ENCODE peak calls at places on chromosome 14, in ten cellular contexts. K is heart left ventricle, M is uterus, V is tibial nerve, B is right lobe of liver, N is body of pancreas, J is testis, T is suprapubic skin, F is HepG2, S is ovary. X is an unnamed sample.

GRCh38 chr14:77869350-77869749 is 69.4 kb downstream of the ADCK1 start:
- DNase-seq in F (no peak), J (no peak), M (no peak), K (no peak), S (no peak), V (no peak), B (no peak), N (no peak), T (no peak), X (no peak)

GRCh38 chr14:55514819-55515470 is 65.1 kb upstream of the KTN1 start:
- DNase-seq in J (no peak), B (no peak), F (no peak), N (no peak), T (no peak), K (no peak), S (no peak), V (no peak), M (no peak), X (no peak)

GRCh38 chr14:103021817-103022668 is 35.3 kb downstream of the CDC42BPB start:
- DNase-seq in K (no peak), S (no peak), F (no peak), N (peak; percentile 19), B (no peak), V (no peak), M (no peak), J (no peak), T (no peak), X (no peak)

GRCh38 chr14:71165121-71165574 is 257.9 kb downstream of the PCNX1 start:
- DNase-seq in J (peak; percentile 39), N (no peak), V (no peak), S (no peak), B (no peak), T (no peak), F (no peak), K (no peak), M (no peak), X (no peak)

GRCh38 chr14:89188492-89188891 is 228.5 kb downstream of the FOXN3 start:
- DNase-seq in J (no peak), K (no peak), M (no peak), B (no peak), V (no peak), F (no peak), N (no peak), T (no peak), S (no peak), X (no peak)

GRCh38 chr14:94119071-94119470 is 8.5 kb downstream of the IFI27 start:
- DNase-seq in V (no peak), T (peak; percentile 24), M (peak; percentile 5), J (no peak), B (peak; percentile 17), F (no peak), S (no peak), K (no peak), N (no peak), X (no peak)

GRCh38 chr14:67622675-67623074 is 3.0 kb downstream of the ARG2 start:
- DNase-seq in T (no peak), M (peak; percentile 56), S (no peak), K (no peak), J (peak; percentile 33), V (no peak), N (peak; percentile 13), F (peak; percentile 85), B (no peak), X (no peak)

GRCh38 chr14:54420478-54421116 is 20.6 kb downstream of the CNIH1 start:
- DNase-seq in B (no peak), N (peak; percentile 42), T (no peak), V (no peak), M (no peak), K (no peak), J (peak; percentile 43), F (peak; percentile 46), S (no peak), X (no peak)

GRCh38 chr14:20035938-20036337 is at the start of gene OR4K13:
- DNase-seq in V (no peak), J (no peak), K (no peak), B (no peak), T (no peak), M (no peak), F (no peak), N (no peak), S (no peak), X (no peak)

GRCh38 chr14:50303744-50304471 is 8.1 kb downstream of the L2HGDH start:
- DNase-seq in B (peak; percentile 87), J (no peak), T (no peak), S (no peak), V (no peak), K (peak; percentile 25), N (peak; percentile 67), M (no peak), F (peak; percentile 93), X (no peak)

GRCh38 chr14:103856105-103856504 is 8.7 kb upstream of the PPP1R13B start:
- DNase-seq in K (no peak), V (no peak), B (no peak), S (no peak), M (no peak), N (no peak), F (no peak), T (no peak), J (no peak), X (no peak)

GRCh38 chr14:100629098-100629497 is 41.9 kb upstream of the BEGAIN start:
- DNase-seq in N (no peak), J (no peak), F (no peak), T (no peak), M (no peak), B (no peak), V (no peak), S (no peak), K (no peak), X (no peak)

GRCh38 chr14:43621282-43621681 is 885.8 kb downstream of the FSCB start:
- DNase-seq in N (no peak), B (no peak), V (no peak), J (no peak), M (no peak), K (no peak), F (no peak), T (no peak), S (no peak), X (no peak)

GRCh38 chr14:80567905-80568512 is 356.7 kb upstream of the DIO2 start:
- DNase-seq in S (no peak), K (no peak), V (no peak), M (no peak), B (no peak), N (no peak), J (no peak), F (no peak), T (no peak), X (no peak)

GRCh38 chr14:69138189-69138535 is 14.8 kb downstream of the DCAF5 start:
- DNase-seq in F (no peak), J (no peak), N (no peak), T (no peak), S (no peak), M (no peak), K (no peak), B (no peak), V (no peak), X (no peak)

GRCh38 chr14:85093631-85094330 is 436.2 kb upstream of the FLRT2 start:
- DNase-seq in S (no peak), J (no peak), T (no peak), M (no peak), F (no peak), V (no peak), N (no peak), B (no peak), K (no peak), X (no peak)

GRCh38 chr14:33291529-33292104 is 352.9 kb downstream of the NPAS3 start:
- DNase-seq in N (no peak), S (no peak), V (no peak), F (no peak), K (no peak), B (no peak), M (no peak), T (no peak), J (no peak), X (no peak)
- TF ChIP-seq POLR2A in N (no peak), S (no peak), V (no peak), F (no peak), K (no peak), B (no peak), M (no peak), T (no peak), J (no peak), X (no peak)

GRCh38 chr14:36052681-36053080 is 123.8 kb downstream of the PTCSC3 start:
- DNase-seq in M (no peak), S (no peak), B (no peak), V (no peak), N (no peak), F (no peak), K (no peak), T (no peak), J (no peak), X (peak; percentile 17)
- H3K4me3 ChIP-seq in M (no peak overlapping the region), S (no peak overlapping the region), B (no peak overlapping the region), V (no peak overlapping the region), N (no peak overlapping the region), F (no peak overlapping the region), K (no peak overlapping the region), T (no peak overlapping the region), J (no peak overlapping the region), X (no peak overlapping the region)

DNA sequence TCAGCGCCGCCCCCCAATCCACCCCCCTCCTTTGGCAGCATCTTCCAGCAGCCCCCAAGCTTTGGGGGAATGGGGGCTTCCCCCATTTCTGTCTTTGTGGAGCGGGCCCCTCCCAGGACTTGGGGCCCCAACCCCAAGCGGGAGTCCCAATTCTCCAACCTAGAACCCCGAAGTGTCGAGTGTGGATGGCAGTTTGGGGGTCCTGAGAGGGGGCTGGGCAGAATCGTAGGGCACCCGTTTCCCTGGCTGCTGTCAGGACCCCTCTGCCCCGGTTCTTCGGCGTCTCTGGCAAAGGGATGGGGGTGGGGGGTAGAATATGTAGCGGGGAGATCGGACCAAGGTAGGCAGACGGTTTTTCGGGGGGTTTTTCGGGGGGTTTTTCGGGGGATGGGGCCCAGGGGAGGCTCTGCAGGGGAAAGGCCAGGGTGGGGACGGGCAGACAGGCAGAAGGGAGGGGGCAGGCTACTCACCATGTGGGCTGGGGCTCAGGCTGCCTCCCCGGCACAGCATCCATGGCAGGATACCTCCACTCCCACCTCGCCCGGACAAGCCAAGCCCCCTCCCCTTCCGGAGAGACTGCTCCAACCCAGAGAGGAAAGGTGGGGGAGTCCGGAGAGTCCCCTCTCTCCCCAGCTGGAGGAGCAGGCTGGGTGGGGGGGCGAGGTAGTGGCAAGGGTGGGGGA is 739 bp downstream of the JPH4 start:
- DNase-seq in M (no peak), T (peak; percentile 59), F (no peak), S (peak; percentile 37), J (no peak), N (no peak), K (no peak), B (no peak), V (no peak), X (no peak)
- TF ChIP-seq POLR2A in M (no peak), T (no peak), F (no peak), S (no peak), J (no peak), N (no peak), K (no peak), B (no peak), V (no peak), X (no peak)

DNA sequence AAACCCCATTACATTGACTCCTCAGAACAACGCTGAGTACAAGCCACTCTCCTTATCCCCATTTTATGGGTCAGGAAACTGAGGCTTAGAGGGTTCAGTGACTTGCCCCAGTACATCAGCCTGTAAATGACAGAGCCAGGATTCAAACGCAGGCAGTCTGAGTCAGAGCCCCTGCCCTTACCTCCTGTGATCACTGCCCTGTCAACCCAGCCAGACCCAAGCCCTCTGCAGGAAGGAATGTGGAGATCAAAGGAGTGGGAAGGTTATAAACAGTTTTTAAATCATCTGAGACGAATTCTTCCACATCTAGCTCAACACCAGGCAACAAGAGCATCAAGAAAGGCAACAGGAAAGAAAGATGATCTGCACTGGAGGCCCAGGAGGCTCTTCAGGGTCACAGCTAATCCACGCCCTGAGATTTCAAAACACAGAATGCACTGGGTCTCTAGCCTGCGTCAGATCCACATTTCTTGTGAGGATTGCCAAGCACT is 38.5 kb downstream of the SPTB start:
- DNase-seq in K (peak; percentile 52), J (no peak), V (no peak), F (peak; percentile 51), S (no peak), M (no peak), B (no peak), N (no peak), T (no peak), X (no peak)
- H3K4me3 ChIP-seq in K (peak overlapping the region; percentile 30), J (no peak overlapping the region), V (no peak overlapping the region), F (no peak overlapping the region), S (no peak overlapping the region), M (no peak overlapping the region), B (no peak overlapping the region), N (no peak overlapping the region), T (no peak overlapping the region), X (no peak overlapping the region)